ENCODE peak calls at places on chromosomes 6 and 20, in seven cellular contexts. O is PC-9; A is CD8-positive, alpha-beta memory T cell; Q is testis; E is left ventricle myocardium inferior; T is neural progenitor cell; S is tibial artery. N is an unnamed sample.

GRCh38 chr6:8130399-8130798 is 28.1 kb upstream of the EEF1E1 start:
- DNase-seq in O (no peak), S (no peak), E (no peak), A (no peak), Q (no peak), T (no peak), N (no peak)

GRCh38 chr6:146267946-146268345 is 239.1 kb downstream of the GRM1 start:
- DNase-seq in S (no peak), O (no peak), E (no peak), Q (no peak), A (no peak), T (no peak), N (no peak)

GRCh38 chr20:45415822-45416637 is at the start of gene PIGT:
- DNase-seq in Q (peak; percentile 93), O (peak; percentile 81), T (peak; percentile 89), S (peak; percentile 89), E (peak; percentile 86), A (peak; percentile 85), N (peak; percentile 91)

GRCh38 chr6:2158596-2159271 is 86.7 kb downstream of the GMDS start:
- DNase-seq in Q (peak; percentile 30), A (no peak), O (no peak), E (no peak), S (no peak), T (peak; percentile 88), N (no peak)

GRCh38 chr20:58084966-58085365 is 143.5 kb downstream of the ANKRD60 start:
- DNase-seq in T (no peak), Q (peak; percentile 1), S (no peak), O (no peak), E (no peak), A (no peak), N (peak; percentile 28)

GRCh38 chr20:44074252-44075151 is 112.5 kb downstream of the JPH2 start:
- DNase-seq in O (no peak), A (no peak), E (peak; percentile 75), S (peak; percentile 3), Q (no peak), T (no peak), N (peak; percentile 43)

GRCh38 chr6:50120300-50120699 is 70.6 kb upstream of the DEFB112 start:
- DNase-seq in O (no peak), Q (no peak), E (no peak), A (no peak), T (no peak), S (no peak), N (no peak)

GRCh38 chr6:40882321-40882720 is 156.7 kb downstream of the UNC5CL start:
- DNase-seq in Q (no peak), O (no peak), E (no peak), S (no peak), T (no peak), A (no peak), N (no peak)

GRCh38 chr20:48550814-48551213 is 277.0 kb downstream of the PREX1 start:
- DNase-seq in S (no peak), T (no peak), A (no peak), Q (no peak), O (no peak), E (no peak), N (no peak)

GRCh38 chr6:128251445-128251844 is 269.0 kb downstream of the PTPRK start:
- DNase-seq in O (no peak), A (no peak), S (no peak), E (no peak), Q (no peak), T (no peak), N (no peak)

GRCh38 chr6:11868392-11868791 is 89.8 kb upstream of the ADTRP start:
- DNase-seq in O (no peak), S (no peak), Q (no peak), T (no peak), E (no peak), A (no peak), N (no peak)

GRCh38 chr6:157225575-157225995 is 97.7 kb downstream of the TMEM242 start:
- DNase-seq in T (no peak), S (no peak), Q (no peak), A (no peak), O (no peak), E (no peak), N (peak; percentile 58)

GRCh38 chr20:10185741-10186558 is 32.7 kb upstream of the SNAP25 start:
- DNase-seq in T (no peak), E (no peak), S (no peak), Q (peak; percentile 79), O (no peak), A (no peak), N (no peak)

GRCh38 chr20:23446505-23446904 is 6.2 kb downstream of the CST11 start:
- DNase-seq in T (peak; percentile 86), A (no peak), Q (peak; percentile 80), E (peak; percentile 47), S (no peak), O (no peak), N (no peak)

GRCh38 chr6:47188588-47189021 is 121.1 kb downstream of the TNFRSF21 start:
- DNase-seq in E (no peak), S (no peak), Q (no peak), A (no peak), O (peak; percentile 71), T (no peak), N (no peak)

GRCh38 chr20:47620808-47621805 is 119.4 kb downstream of the NCOA3 start:
- DNase-seq in O (peak; percentile 26), A (no peak), Q (no peak), E (no peak), S (no peak), T (peak; percentile 39), N (no peak)

GRCh38 chr6:44123544-44123943 is 3.7 kb downstream of the MRPL14 start:
- DNase-seq in S (no peak), T (no peak), E (no peak), Q (no peak), O (no peak), A (no peak), N (no peak)

GRCh38 chr6:131060311-131060710 is 2.7 kb downstream of the EPB41L2 start:
- DNase-seq in A (no peak), T (no peak), O (no peak), E (no peak), S (no peak), Q (no peak), N (no peak)

GRCh38 chr20:32702706-32703425 is 29.1 kb upstream of the C20orf203 start:
- DNase-seq in E (no peak), T (peak; percentile 45), A (no peak), O (no peak), S (no peak), Q (no peak), N (no peak)

GRCh38 chr6:43575105-43575771 is 600 bp downstream of the XPO5 start:
- DNase-seq in A (no peak), O (no peak), T (peak; percentile 73), S (peak; percentile 21), Q (peak; percentile 38), E (peak; percentile 29), N (no peak)

GRCh38 chr6:14578994-14579393 is 461.4 kb downstream of the CD83 start:
- DNase-seq in Q (no peak), S (no peak), O (no peak), T (no peak), E (no peak), A (no peak), N (no peak)

GRCh38 chr6:36596359-36596758 is 2.2 kb downstream of the SRSF3 start:
- DNase-seq in S (no peak), T (no peak), Q (peak; percentile 12), A (no peak), E (no peak), O (no peak), N (no peak)
- H3K4me1 ChIP-seq in S (no peaks in the 10 kb centered on the region), T (peaks cover 39% of the 10 kb centered on the region), Q (peaks cover 37% of the 10 kb centered on the region), A (peaks cover 60% of the 10 kb centered on the region), E (peaks cover 82% of the 10 kb centered on the region), O (peaks cover 58% of the 10 kb centered on the region), N (peaks cover 48% of the 10 kb centered on the region)

GRCh38 chr20:49586967-49587587 is 19.1 kb upstream of the PTGIS start:
- DNase-seq in S (no peak), Q (no peak), A (no peak), E (no peak), O (no peak), T (no peak), N (no peak)
- H3K4me1 ChIP-seq in S (no peaks in the 10 kb centered on the region), Q (peaks cover 47% of the 10 kb centered on the region), A (no peaks in the 10 kb centered on the region), E (peaks cover 55% of the 10 kb centered on the region), O (peaks cover 97% of the 10 kb centered on the region), T (no peaks in the 10 kb centered on the region), N (peaks cover 47% of the 10 kb centered on the region)

GRCh38 chr6:167125950-167126349 is 3.1 kb downstream of the CCR6 start:
- DNase-seq in O (no peak), Q (no peak), S (no peak), T (no peak), A (no peak), E (no peak), N (no peak)

GRCh38 chr6:167122827-167123657 is at the start of gene CCR6:
- DNase-seq in E (no peak), T (no peak), S (no peak), A (no peak), O (no peak), Q (no peak), N (no peak)

GRCh38 chr6:167124753-167125152 is 1.9 kb downstream of the CCR6 start:
- DNase-seq in S (no peak), A (no peak), E (no peak), Q (no peak), T (no peak), O (no peak), N (no peak)

GRCh38 chr6:167127785-167128531 is 5.1 kb downstream of the CCR6 start:
- DNase-seq in T (no peak), S (no peak), A (no peak), E (no peak), Q (no peak), O (no peak), N (no peak)

DNA sequence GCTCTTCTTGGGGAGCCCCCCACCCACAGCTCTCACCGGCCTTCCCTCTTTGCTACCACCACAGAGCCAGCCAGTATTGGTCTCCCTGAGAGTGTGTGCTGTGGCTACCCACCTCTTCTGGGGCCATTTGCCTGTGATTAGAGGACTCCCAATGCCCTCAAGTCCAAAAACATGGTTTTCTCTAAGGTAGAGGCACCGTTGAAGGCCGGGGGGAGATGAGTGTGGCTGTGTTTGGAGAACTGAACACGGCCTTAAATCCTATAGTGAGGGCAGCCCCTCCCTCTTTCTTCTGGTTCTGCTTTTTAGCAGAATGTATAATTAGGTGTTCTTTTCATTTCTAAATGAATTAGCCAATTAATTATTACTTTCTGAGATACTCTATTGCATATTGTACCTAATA is 2.5 kb downstream of the CCR6 start:
- DNase-seq in Q (no peak), S (no peak), A (no peak), O (no peak), T (no peak), E (no peak), N (no peak)
- H3K4me1 ChIP-seq in Q (no peaks in the 10 kb centered on the region), S (no peaks in the 10 kb centered on the region), A (peaks cover 46% of the 10 kb centered on the region), O (no peaks in the 10 kb centered on the region), T (no peaks in the 10 kb centered on the region), E (no peaks in the 10 kb centered on the region), N (no peaks in the 10 kb centered on the region)

GRCh38 chr6:33317418-33317667 is 201 bp downstream of the ZBTB22 start:
- DNase-seq in S (no peak), Q (peak; percentile 71), T (no peak), A (no peak), E (no peak), O (no peak), N (no peak)
- H3K4me1 ChIP-seq in S (no peaks in the 10 kb centered on the region), Q (peaks cover 47% of the 10 kb centered on the region), T (peaks cover 31% of the 10 kb centered on the region), A (peaks cover 68% of the 10 kb centered on the region), E (peaks cover 95% of the 10 kb centered on the region), O (peaks cover 54% of the 10 kb centered on the region), N (peaks cover 72% of the 10 kb centered on the region)

GRCh38 chr6:24911983-24912382 is 23.8 kb downstream of the RIPOR2 start:
- DNase-seq in Q (no peak), O (no peak), S (no peak), A (no peak), T (no peak), E (no peak), N (no peak)
- H3K4me1 ChIP-seq in Q (peaks cover 9% of the 10 kb centered on the region), O (peaks cover 12% of the 10 kb centered on the region), S (no peaks in the 10 kb centered on the region), A (peaks cover 95% of the 10 kb centered on the region), T (peaks cover 35% of the 10 kb centered on the region), E (peaks cover 37% of the 10 kb centered on the region), N (peaks cover 27% of the 10 kb centered on the region)

N was measured in right atrium auricular region.